ENCODE peak calls at places on chromosome 18, in seven cellular contexts. K is HepG2, O is HCT116, C is GM12878, B is K562, J is SK-N-SH, Q is H1. P is an unnamed sample.

GRCh38 chr18:2091937-2092336 is 479.4 kb downstream of the METTL4 start:
- DNase-seq in K (no peak), O (no peak), C (no peak), B (no peak), J (no peak), Q (no peak), P (no peak)

GRCh38 chr18:44807766-44808165 is 127.1 kb downstream of the SETBP1 start:
- DNase-seq in K (peak), O (no peak), C (no peak), B (no peak), J (no peak), Q (no peak), P (no peak)

GRCh38 chr18:34494359-34494696 is 215.8 kb upstream of the DTNA start:
- DNase-seq in K (peak), O (no peak), C (no peak), B (no peak), J (no peak), Q (no peak), P (peak)

GRCh38 chr18:36050479-36050878 is 16.9 kb downstream of the RPRD1A start:
- DNase-seq in K (no peak), O (no peak), C (no peak), B (no peak), J (no peak), Q (no peak), P (no peak)

GRCh38 chr18:75548353-75548752 is 120.8 kb upstream of the SMIM21 start:
- DNase-seq in K (no peak), O (peak), C (no peak), B (no peak), J (peak), Q (no peak), P (no peak)

GRCh38 chr18:24322594-24323136 is 75.0 kb downstream of the OSBPL1A start:
- DNase-seq in K (no peak), O (no peak), C (no peak), B (no peak), J (no peak), Q (no peak), P (peak)

GRCh38 chr18:77131100-77131651 is 1.4 kb downstream of the MBP start:
- DNase-seq in K (no peak), O (no peak), C (no peak), B (no peak), J (no peak), Q (no peak), P (no peak)

GRCh38 chr18:24850532-24850931 is 390.1 kb downstream of the HRH4 start:
- DNase-seq in K (no peak), O (no peak), C (no peak), B (no peak), J (no peak), Q (no peak), P (no peak)

GRCh38 chr18:2976733-2977132 is 36.2 kb downstream of the LPIN2 start:
- DNase-seq in K (no peak), O (no peak), C (no peak), B (no peak), J (no peak), Q (no peak), P (no peak)

GRCh38 chr18:29161429-29161828 is 984.5 kb upstream of the CDH2 start:
- DNase-seq in K (no peak), O (no peak), C (no peak), B (no peak), J (no peak), Q (no peak), P (peak)

GRCh38 chr18:74225193-74225840 is 66.4 kb downstream of the CYB5A start:
- DNase-seq in K (peak), O (no peak), C (no peak), B (peak), J (peak), Q (no peak), P (no peak)

GRCh38 chr18:23203891-23204432 is 68.7 kb downstream of the CABLES1 start:
- DNase-seq in K (no peak), O (no peak), C (no peak), B (no peak), J (no peak), Q (no peak), P (no peak)
- H2AFZ ChIP-seq in K (no peak), O (no peak), C (no peak), B (no peak), J (no peak), Q (no peak), P (no peak)

DNA sequence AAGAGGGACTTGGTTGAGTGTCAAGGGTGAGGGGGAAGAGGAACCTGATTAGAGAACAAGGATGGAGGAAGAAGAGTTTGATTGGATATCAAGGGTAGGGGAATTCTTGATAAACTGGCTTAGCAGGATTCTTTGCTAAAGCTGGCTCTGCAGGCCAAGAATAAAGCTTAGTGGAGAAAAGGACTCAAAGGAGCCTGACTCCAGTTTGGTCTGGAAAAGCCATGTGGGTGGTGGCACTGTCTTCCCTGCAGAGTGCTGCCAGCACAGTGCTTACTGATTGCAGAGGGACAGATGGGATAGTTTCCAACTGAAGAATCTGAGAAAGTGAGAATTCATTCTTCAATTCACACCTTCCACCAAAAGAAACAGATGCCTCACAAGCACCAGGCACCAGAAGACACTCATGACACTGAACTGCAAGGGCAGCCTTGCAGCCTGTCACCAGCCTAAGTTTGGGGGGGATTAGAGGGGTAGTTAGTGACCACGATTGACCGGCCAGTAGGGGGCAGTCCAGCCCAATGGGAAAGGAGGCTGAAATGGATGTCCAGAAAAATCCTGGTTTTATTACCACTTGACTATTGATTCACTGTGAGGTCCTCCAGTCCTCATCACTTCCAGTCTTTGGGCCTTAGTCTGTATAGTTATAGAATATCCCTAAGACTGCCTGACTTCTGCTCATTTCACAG is 334.5 kb downstream of the SMAD2 start:
- DNase-seq in K (peak), O (peak), C (peak), B (peak), J (no peak), Q (no peak), P (peak)
- TF ChIP-seq CTCF in K (peak), O (peak), C (peak), B (peak), J (peak), Q (peak), P (peak)

DNA sequence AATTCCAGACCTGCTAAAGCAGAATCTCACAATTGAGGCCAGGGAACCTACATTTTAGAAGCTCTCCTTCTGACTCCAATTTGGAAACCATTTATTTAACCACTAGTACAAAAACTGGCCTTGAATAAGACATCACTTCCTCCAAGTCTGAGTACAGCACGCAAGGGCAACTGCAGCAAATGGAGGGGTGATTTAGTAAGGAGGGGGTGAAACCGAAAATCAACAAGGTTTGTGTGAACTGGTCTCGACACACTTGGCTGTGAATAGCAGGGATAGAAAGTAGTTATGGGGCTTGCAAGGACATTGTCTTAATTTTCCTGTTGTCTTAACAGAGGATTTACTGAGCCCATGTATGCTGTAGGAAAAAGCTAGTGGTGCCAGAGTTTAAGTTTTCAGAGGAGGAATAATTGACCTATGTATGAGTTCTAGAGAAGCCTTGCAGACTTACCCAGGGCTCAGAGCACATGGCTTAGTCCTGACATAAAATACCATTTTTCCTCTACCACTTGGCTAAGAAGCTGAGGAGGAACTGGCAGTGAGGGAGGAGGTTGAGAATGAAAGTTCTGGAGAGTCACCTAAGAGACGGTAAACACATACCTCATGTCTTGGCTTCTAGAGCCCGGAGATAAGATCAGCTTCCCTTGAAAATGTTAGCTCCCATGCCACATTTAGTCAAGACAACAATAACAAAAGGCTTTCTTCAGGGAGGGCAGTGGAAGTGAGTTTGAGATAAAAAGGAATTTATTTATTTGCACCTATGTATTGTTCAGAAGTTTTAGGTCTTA is 114.8 kb downstream of the SMAD2 start:
- DNase-seq in K (no peak), O (no peak), C (no peak), B (peak), J (no peak), Q (no peak), P (peak)
- TF ChIP-seq MAX in K (no peak), O (no peak), C (no peak), B (no peak), J (no peak), Q (no peak), P (no peak)

DNA sequence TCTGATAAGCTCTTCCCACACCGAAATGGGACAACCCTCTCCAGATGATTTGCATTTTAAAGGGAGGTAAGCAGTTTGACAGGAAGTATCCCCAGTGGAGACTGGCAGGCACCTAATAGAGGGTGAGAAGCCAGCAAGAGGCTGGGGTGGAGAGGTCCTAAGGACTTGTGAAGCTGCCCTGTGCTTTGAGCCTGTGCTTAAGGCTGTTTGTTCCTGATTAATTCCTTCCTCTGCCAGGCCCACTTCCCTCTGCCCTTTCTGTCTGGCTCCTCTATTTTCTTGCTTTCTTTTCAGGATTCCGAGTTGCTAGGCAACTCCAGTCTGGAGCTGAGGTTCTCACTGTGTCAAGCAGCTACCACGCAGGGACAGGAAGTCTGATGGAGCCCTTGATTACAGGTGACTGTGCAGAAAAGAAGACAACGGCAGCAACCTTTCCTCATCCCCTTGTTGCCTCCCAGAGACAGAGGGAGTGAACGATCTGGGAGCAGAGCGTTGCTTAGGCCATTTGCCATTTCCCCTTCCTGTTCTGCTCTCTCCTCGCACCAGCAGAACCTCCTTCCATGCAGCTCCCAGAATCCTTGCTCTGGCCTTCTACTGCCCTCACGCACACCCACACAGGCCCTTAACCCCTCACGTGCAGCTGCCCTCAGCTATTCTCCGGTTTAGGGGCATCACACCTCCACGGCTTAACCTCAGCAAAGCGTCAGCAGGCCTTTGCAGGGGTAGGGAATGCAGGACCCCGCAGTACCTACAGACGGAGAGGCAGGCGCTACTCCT is 103.6 kb upstream of the CELF4 start:
- DNase-seq in K (no peak), O (no peak), C (no peak), B (no peak), J (peak), Q (no peak), P (no peak)
- H2AFZ ChIP-seq in K (no peak), O (no peak), C (no peak), B (peak), J (no peak), Q (peak), P (no peak)

DNA sequence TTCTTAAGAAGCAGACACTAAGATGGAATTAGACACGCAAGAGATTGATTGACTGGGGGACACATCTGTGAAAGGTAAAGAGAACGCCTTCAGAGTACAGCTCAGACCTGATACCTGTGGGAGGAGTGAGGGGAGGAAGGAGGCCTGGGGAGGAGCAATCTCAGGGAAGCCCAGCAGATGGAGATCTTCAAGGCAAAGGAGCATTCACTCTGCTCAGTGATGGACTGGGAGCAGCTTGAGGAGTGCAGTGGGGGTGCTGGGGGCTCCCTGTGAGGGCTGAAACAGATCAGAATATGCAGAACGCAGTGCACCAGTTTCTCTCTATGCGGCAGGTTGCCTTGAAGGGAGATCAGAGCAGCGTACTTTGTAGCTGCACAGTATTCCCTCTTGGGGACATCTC is 103.7 kb upstream of the ATP8B1 start:
- DNase-seq in K (no peak), O (no peak), C (no peak), B (no peak), J (no peak), Q (no peak), P (no peak)
- TF ChIP-seq CTCF in K (peak), O (no peak), C (no peak), B (peak), J (peak), Q (peak), P (no peak)

GRCh38 chr18:7733642-7734041 is 166.5 kb downstream of the PTPRM start:
- DNase-seq in K (peak), O (no peak), C (no peak), B (no peak), J (no peak), Q (no peak), P (no peak)

GRCh38 chr18:7735194-7735593 is 168.1 kb downstream of the PTPRM start:
- DNase-seq in K (no peak), O (no peak), C (no peak), B (no peak), J (no peak), Q (no peak), P (no peak)

GRCh38 chr18:7737483-7737882 is 170.4 kb downstream of the PTPRM start:
- DNase-seq in K (no peak), O (no peak), C (no peak), B (no peak), J (no peak), Q (no peak), P (no peak)

GRCh38 chr18:7730682-7731081 is 163.6 kb downstream of the PTPRM start:
- DNase-seq in K (no peak), O (no peak), C (no peak), B (no peak), J (no peak), Q (no peak), P (no peak)

GRCh38 chr18:7735606-7736175 is 168.6 kb downstream of the PTPRM start:
- DNase-seq in K (no peak), O (no peak), C (no peak), B (no peak), J (no peak), Q (no peak), P (no peak)
- TF ChIP-seq MAX in K (no peak), O (no peak), C (no peak), B (no peak), J (no peak), Q (no peak), P (no peak)

GRCh38 chr18:9828794-9829712 is 56.7 kb upstream of the TXNDC2 start:
- DNase-seq in K (no peak), O (no peak), C (no peak), B (peak), J (no peak), Q (no peak), P (no peak)
- H2AFZ ChIP-seq in K (no peak), O (no peak), C (no peak), B (peak), J (no peak), Q (no peak), P (no peak)

DNA sequence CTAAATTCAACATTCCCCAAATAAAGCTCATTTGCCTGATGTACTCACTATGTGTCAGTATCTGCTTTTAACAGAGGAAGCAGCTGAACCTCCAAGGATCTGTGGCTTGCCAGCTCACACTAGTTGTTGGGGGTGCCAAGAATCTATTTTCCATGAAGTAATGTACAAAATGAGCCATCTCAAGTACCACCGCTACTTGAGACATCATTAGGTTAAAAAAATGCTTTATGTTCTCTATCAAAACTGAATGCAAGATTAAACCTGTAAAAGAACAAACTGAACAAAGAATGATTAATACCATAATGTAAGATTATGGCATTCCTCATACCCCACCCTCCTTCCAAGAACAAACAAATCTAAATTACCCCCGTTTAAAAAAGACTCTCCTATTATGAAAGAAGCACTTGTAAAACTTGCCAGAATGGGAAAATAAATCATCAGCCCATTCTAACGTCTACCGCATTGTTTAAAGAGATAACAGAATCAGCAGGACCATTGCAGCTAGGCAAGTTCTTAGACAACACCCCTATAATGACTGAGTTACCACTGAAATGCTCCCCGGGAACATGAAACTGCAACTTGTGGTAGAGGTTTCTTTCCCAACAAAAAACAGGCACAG is 471.6 kb downstream of the DLGAP1 start:
- DNase-seq in K (no peak), O (no peak), C (no peak), B (no peak), J (no peak), Q (no peak), P (no peak)
- TF ChIP-seq CTCF in K (no peak), O (no peak), C (no peak), B (no peak), J (no peak), Q (no peak), P (no peak)